ENCODE peak calls at places on chromosomes 11 and 22, in five cellular contexts. E is tibial nerve; G is effector memory CD4-positive, alpha-beta T cell; I is neural progenitor cell; U is SJCRH30. A is an unnamed sample.
A peak's percentile ranks its signal among the peaks of the same experiment; 100 is the strongest.

GRCh38 chr11:114350022-114350421 is 50.3 kb downstream of the C11orf71 start:
- DNase-seq in E (no peak), G (no peak), I (no peak), U (no peak), A (no peak)

GRCh38 chr11:131982154-131982553 is 611.7 kb downstream of the NTM start:
- DNase-seq in E (no peak), G (no peak), I (peak; percentile 70), U (no peak), A (no peak)

GRCh38 chr11:80146231-80146630 is 705.4 kb upstream of the TENM4 start:
- DNase-seq in E (no peak), G (no peak), I (no peak), U (peak; percentile 12), A (no peak)

GRCh38 chr11:62514151-62514550 is 32.5 kb downstream of the AHNAK start:
- DNase-seq in E (no peak), G (no peak), I (no peak), U (no peak), A (no peak)

GRCh38 chr11:66543263-66544107 is 2.4 kb downstream of the ZDHHC24 start:
- DNase-seq in E (no peak), G (peak; percentile 53), I (peak; percentile 52), U (no peak), A (peak; percentile 92)

GRCh38 chr22:23692598-23693291 is 1.9 kb downstream of the RGL4 start:
- DNase-seq in E (no peak), G (no peak), I (peak; percentile 23), U (peak; percentile 24), A (no peak)

GRCh38 chr11:64224891-64225607 is 937 bp downstream of the TRPT1 start:
- DNase-seq in E (no peak), G (no peak), I (peak; percentile 51), U (no peak), A (no peak)

GRCh38 chr11:67270256-67271211 is 4.3 kb downstream of the GRK2 start:
- DNase-seq in E (no peak), G (no peak), I (peak; percentile 77), U (no peak), A (no peak)

GRCh38 chr11:134361241-134361640 is 29.5 kb downstream of the GLB1L2 start:
- DNase-seq in E (no peak), G (no peak), I (no peak), U (no peak), A (peak; percentile 7)

GRCh38 chr11:15947681-15948648 is 408.4 kb downstream of the SOX6 start:
- DNase-seq in E (no peak), G (no peak), I (no peak), U (no peak), A (no peak)

GRCh38 chr11:33515347-33515746 is 185.3 kb downstream of the C11orf91 start:
- DNase-seq in E (no peak), G (no peak), I (no peak), U (no peak), A (no peak)

GRCh38 chr22:42283288-42284229 is 13.1 kb upstream of the TCF20 start:
- DNase-seq in E (no peak), G (no peak), I (peak; percentile 87), U (peak; percentile 45), A (peak; percentile 40)

GRCh38 chr22:25754527-25755202 is 12.7 kb downstream of the MYO18B start:
- DNase-seq in E (no peak), G (no peak), I (no peak), U (peak; percentile 95), A (no peak)

GRCh38 chr22:49370841-49371301 is 456.8 kb downstream of the BRD1 start:
- DNase-seq in E (no peak), G (no peak), I (no peak), U (no peak), A (no peak)

GRCh38 chr11:121352301-121352891 is 59.8 kb downstream of the SC5D start:
- DNase-seq in E (no peak), G (no peak), I (no peak), U (no peak), A (no peak)

GRCh38 chr11:10314199-10315072 is 9.6 kb downstream of the ADM start:
- DNase-seq in E (no peak), G (no peak), I (peak; percentile 35), U (no peak), A (no peak)

GRCh38 chr11:120929664-120930154 is 94.2 kb upstream of the TBCEL start:
- DNase-seq in E (no peak), G (no peak), I (peak; percentile 90), U (peak; percentile 59), A (peak; percentile 66)

GRCh38 chr11:107969219-107969618 is 39.5 kb upstream of the CUL5 start:
- DNase-seq in E (no peak), G (no peak), I (no peak), U (no peak), A (no peak)

GRCh38 chr11:116879789-116880402 is 42.5 kb upstream of the APOA1 start:
- DNase-seq in E (peak; percentile 39), G (no peak), I (peak; percentile 73), U (peak; percentile 70), A (no peak)

GRCh38 chr11:33893711-33894401 is 2.0 kb upstream of the LMO2 start:
- DNase-seq in E (no peak), G (no peak), I (no peak), U (no peak), A (no peak)

GRCh38 chr22:42217019-42217751 is 53.3 kb downstream of the TCF20 start:
- DNase-seq in E (no peak), G (no peak), I (no peak), U (no peak), A (no peak)

GRCh38 chr11:2862950-2863618 is 22.5 kb downstream of the CDKN1C start:
- DNase-seq in E (no peak), G (no peak), I (peak; percentile 70), U (no peak), A (no peak)

GRCh38 chr11:120219157-120219934 is 8.5 kb downstream of the OAF start:
- DNase-seq in E (no peak), G (no peak), I (peak; percentile 28), U (no peak), A (no peak)

GRCh38 chr11:13314676-13315394 is 37.2 kb downstream of the BMAL1 start:
- DNase-seq in E (no peak), G (no peak), I (peak; percentile 57), U (no peak), A (no peak)

GRCh38 chr11:131579932-131580387 is 209.5 kb downstream of the NTM start:
- DNase-seq in E (peak; percentile 8), G (no peak), I (peak; percentile 67), U (peak; percentile 75), A (no peak)

GRCh38 chr11:23959466-23959865 is 537.4 kb upstream of the LUZP2 start:
- DNase-seq in E (no peak), G (no peak), I (no peak), U (no peak), A (no peak)

DNA sequence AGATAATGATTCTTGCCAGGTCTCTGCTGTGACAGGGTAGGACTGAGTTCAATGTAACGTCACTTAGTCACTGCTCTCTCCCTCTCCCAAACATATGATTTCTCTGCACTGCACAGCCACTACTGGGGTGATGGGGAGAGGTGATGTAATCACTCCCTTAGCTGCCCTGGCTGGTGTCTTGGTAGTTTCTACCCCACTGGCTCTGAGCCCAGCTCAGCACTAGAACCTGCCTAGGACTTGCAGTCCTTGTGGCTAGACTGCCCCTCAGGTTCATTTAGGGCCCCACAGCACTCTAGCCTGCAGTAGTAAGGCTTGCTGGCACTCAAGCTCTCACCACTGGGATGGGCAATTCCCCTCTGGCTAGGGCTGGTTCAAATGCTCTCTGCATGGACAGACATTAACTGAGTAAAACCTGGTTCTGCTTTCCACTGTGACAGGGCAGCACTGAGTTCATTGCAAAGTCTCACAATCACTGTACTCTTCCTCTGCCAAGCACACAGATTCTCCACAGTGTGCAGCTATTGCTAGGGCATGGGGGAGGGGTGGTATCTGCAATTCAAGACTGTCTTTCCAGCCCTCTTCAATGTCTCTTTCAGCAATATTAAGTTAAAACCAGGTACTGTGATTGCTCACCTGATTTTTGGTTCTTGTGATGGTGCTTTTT is 571.4 kb upstream of the FAT3 start:
- DNase-seq in E (no peak), G (no peak), I (no peak), U (no peak), A (peak; percentile 18)
- H3K9me3 ChIP-seq in E (no peaks in the 10 kb centered on the region), G (peaks cover 4% of the 10 kb centered on the region), I (no peaks in the 10 kb centered on the region), U (no peaks in the 10 kb centered on the region), A (no peaks in the 10 kb centered on the region)

GRCh38 chr11:72236083-72236697 is 7.8 kb downstream of the PHOX2A start:
- DNase-seq in E (no peak), G (no peak), I (no peak), U (no peak), A (no peak)
- H3K36me3 ChIP-seq in E (peaks cover 69% of the 10 kb centered on the region), G (peaks cover 50% of the 10 kb centered on the region), I (no peaks in the 10 kb centered on the region), U (peaks cover 70% of the 10 kb centered on the region), A (peaks cover 98% of the 10 kb centered on the region)

GRCh38 chr11:94501522-94501921 is 7.7 kb downstream of the ANKRD49 start:
- DNase-seq in E (no peak), G (no peak), I (no peak), U (no peak), A (no peak)

GRCh38 chr11:94504689-94505293 is 7.5 kb upstream of the C11orf97 start:
- DNase-seq in E (peak; percentile 26), G (no peak), I (peak; percentile 56), U (peak; percentile 62), A (no peak)

GRCh38 chr11:94500181-94500580 is 6.4 kb downstream of the ANKRD49 start:
- DNase-seq in E (no peak), G (no peak), I (peak; percentile 28), U (no peak), A (no peak)
- H3K9me3 ChIP-seq in E (no peaks in the 10 kb centered on the region), G (no peaks in the 10 kb centered on the region), I (no peaks in the 10 kb centered on the region), U (no peaks in the 10 kb centered on the region), A (no peaks in the 10 kb centered on the region)

GRCh38 chr11:20030472-20030871 is 129.8 kb downstream of the DBX1 start:
- DNase-seq in E (no peak), G (no peak), I (no peak), U (no peak), A (no peak)
- H3K36me3 ChIP-seq in E (peaks cover 2% of the 10 kb centered on the region), G (no peaks in the 10 kb centered on the region), I (no peaks in the 10 kb centered on the region), U (no peaks in the 10 kb centered on the region), A (no peaks in the 10 kb centered on the region)

DNA sequence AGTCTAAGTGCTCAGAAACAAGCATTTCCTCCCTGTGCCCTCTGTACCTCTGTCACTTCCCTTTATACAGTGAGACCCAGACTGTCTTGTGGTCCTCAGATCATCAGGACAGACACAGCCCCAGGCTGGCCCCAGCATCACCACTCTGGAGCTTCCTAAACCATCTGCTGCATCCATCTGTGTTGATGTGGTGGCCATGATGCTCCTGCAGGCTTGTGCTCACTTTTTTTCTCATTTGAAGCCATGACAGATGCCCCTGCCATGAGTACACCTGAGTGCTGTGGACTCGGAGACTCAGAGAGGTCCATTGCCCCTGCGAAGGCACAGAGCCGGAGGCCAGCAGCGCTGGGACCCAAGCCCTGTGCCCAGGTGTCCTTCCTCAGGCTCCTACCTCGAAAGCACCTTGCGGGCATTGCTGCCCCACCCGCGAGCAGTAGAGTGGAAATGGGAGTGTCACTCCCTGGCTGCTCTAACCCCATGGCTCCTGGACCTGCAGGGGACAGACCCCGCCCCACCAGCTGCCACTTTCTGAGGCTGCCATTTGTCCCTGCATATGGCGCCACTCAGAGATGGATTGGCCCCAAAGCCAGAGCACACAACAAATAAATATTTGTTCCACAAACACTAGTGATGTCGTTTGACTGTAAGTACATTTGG is 593.5 kb downstream of the TBC1D22A start:
- DNase-seq in E (no peak), G (no peak), I (no peak), U (no peak), A (no peak)
- H3K9me3 ChIP-seq in E (no peaks in the 10 kb centered on the region), G (no peaks in the 10 kb centered on the region), I (peaks cover 10% of the 10 kb centered on the region), U (no peaks in the 10 kb centered on the region), A (no peaks in the 10 kb centered on the region)

A was measured in BE2C.